ENCODE peak calls at places on chromosomes 1 and 21, in four cellular contexts. B is left lung, V is MM.1S, M is stomach. W is an unnamed sample. For H3K4me1, the result is how much of the 10 kb centered on the place peaks cover.

GRCh38 chr1:45348020-45348419 is 7.8 kb upstream of the MUTYH start:
- DNase-seq in V (no peak), M (no peak), B (no peak), W (no peak)

GRCh38 chr1:2081326-2081885 is 31.2 kb downstream of the PRKCZ start:
- DNase-seq in M (no peak), B (peak), V (no peak), W (no peak)

GRCh38 chr1:169511339-169512028 is 25.7 kb upstream of the SLC19A2 start:
- DNase-seq in V (no peak), M (no peak), B (no peak), W (no peak)

GRCh38 chr1:1879942-1880341 is 10.9 kb downstream of the GNB1 start:
- DNase-seq in V (no peak), B (no peak), M (no peak), W (no peak)

GRCh38 chr1:190754769-190755168 is 277.1 kb upstream of the BRINP3 start:
- DNase-seq in V (no peak), B (no peak), M (no peak), W (no peak)

GRCh38 chr1:67367370-67368345 is 60.0 kb downstream of the IL12RB2 start:
- DNase-seq in B (no peak), V (no peak), M (peak), W (no peak)

GRCh38 chr1:200368556-200368955 is 41.3 kb downstream of the ZNF281 start:
- DNase-seq in B (no peak), M (no peak), V (no peak), W (no peak)

GRCh38 chr1:53108646-53109580 is 33.5 kb downstream of the SLC1A7 start:
- DNase-seq in M (no peak), B (no peak), V (no peak), W (no peak)

GRCh38 chr1:91752324-91752723 is 133.6 kb downstream of the TGFBR3 start:
- DNase-seq in M (no peak), V (no peak), B (no peak), W (no peak)

GRCh38 chr1:208857471-208857870 is 613.3 kb upstream of the PLXNA2 start:
- DNase-seq in B (no peak), V (no peak), M (no peak), W (no peak)

GRCh38 chr1:202235856-202236837 is 42.5 kb downstream of the LGR6 start:
- DNase-seq in V (peak), M (peak), B (no peak), W (peak)

GRCh38 chr1:23118957-23119792 is 49.5 kb downstream of the LUZP1 start:
- DNase-seq in B (no peak), M (no peak), V (peak), W (no peak)

GRCh38 chr1:231065510-231066241 is 25.6 kb upstream of the FAM89A start:
- DNase-seq in V (no peak), M (no peak), B (no peak), W (no peak)

GRCh38 chr1:168893359-168893791 is 164.4 kb upstream of the DPT start:
- DNase-seq in V (no peak), B (no peak), M (no peak), W (no peak)

GRCh38 chr1:33010946-33011731 is 25.5 kb downstream of the AK2 start:
- DNase-seq in B (no peak), V (no peak), M (peak), W (no peak)

GRCh38 chr21:26982767-26983166 is 15.9 kb upstream of the ADAMTS5 start:
- DNase-seq in B (no peak), M (no peak), V (no peak), W (no peak)

GRCh38 chr1:4650486-4650885 is 3.9 kb upstream of the AJAP1 start:
- DNase-seq in B (no peak), V (no peak), M (no peak), W (no peak)

GRCh38 chr1:24727490-24728214 is 17.6 kb upstream of the CLIC4 start:
- DNase-seq in M (peak), V (peak), B (peak), W (peak)

GRCh38 chr1:181632492-181632891 is 149.2 kb downstream of the CACNA1E start:
- DNase-seq in B (no peak), M (no peak), V (no peak), W (no peak)

GRCh38 chr21:46150491-46151121 is 4.8 kb downstream of the FTCD start:
- DNase-seq in M (no peak), V (no peak), B (peak), W (no peak)

DNA sequence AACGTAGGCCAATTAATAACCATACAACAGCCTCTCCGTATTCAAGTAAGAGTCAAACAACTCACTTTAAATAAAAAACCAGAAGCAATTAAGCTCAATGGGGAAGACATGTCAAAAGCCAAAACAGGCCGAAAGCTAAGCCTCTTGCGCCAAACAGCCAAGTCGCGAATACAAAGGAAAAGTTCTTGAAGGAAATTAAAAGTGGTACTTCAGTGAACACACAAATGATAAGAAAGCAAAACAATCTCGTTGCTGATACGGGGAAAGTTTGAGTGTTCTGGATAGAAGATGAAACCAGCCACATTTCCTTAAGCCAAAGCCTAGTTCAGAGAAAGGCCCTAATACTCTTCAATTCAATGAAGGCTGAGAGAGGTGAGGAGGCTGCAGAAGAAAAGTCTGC is 53.4 kb downstream of the SIPA1L2 start:
- DNase-seq in V (no peak), M (no peak), B (no peak), W (no peak)
- H3K4me1 ChIP-seq in V (under half), M (under half), B (half or more), W (half or more)

GRCh38 chr1:220666349-220666748 is 23.8 kb upstream of the C1orf115 start:
- DNase-seq in V (no peak), M (no peak), B (no peak), W (no peak)
- H3K27ac ChIP-seq in V (no peak), M (no peak), B (no peak), W (no peak)

GRCh38 chr1:241235236-241235897 is 121.6 kb downstream of the RGS7 start:
- DNase-seq in B (no peak), V (no peak), M (no peak), W (no peak)
- TF ChIP-seq CTCF in B (no peak), V (no peak), M (no peak), W (no peak)

DNA sequence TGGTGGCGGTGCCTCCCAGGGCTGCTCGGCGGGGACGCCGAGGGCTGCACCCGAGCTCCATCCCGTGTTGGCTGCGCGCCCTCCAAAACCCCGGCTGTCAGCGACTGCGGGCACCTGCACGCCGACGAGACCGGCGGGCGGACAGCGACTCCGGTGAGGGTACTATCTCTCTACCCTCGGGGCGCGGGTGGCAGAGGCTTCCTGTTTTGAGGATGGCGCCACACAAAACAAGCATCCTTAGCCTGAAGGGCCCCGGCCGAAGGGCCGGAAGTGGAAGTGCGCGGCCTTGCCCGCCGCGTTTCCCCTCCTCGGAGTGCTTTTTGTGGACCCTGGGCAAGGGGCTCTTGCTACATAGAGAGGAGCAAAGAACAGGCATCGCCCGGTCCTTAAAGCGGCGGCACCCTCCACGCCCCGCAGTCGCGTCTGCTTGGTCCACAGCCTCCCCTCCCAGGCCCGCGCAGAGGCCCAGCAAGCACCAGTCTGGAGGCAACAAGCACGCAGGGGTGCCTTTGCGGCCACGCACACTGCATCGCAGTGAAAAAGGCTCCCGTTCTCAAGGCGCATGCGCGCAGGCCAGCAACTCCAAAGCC is 560 bp upstream of the COQ8A start:
- DNase-seq in B (peak), V (peak), M (peak), W (peak)
- H3K4me1 ChIP-seq in B (under half), V (under half), M (half or more), W (under half)